ENCODE peak calls at places on chromosomes 1 and 21, in seven cellular contexts. J is adrenal gland; D is aorta; P is effector memory CD4-positive, alpha-beta T cell; C is hepatocyte; H is AG04450; B is IMR-90. Y is an unnamed sample. For H3K27me3, the result is how much of the 10 kb centered on the place peaks cover.

GRCh38 chr1:153933420-153933819 is 10.6 kb upstream of the GATAD2B start:
- DNase-seq in J (no peak), D (no peak), P (no peak), C (no peak), H (no peak), B (no peak), Y (peak)

GRCh38 chr21:29164330-29164942 is 34.0 kb downstream of the MAP3K7CL start:
- DNase-seq in J (peak), D (no peak), P (no peak), C (peak), H (no peak), B (peak), Y (no peak)

GRCh38 chr1:116306837-116307442 is 66.1 kb upstream of the ATP1A1 start:
- DNase-seq in J (no peak), D (no peak), P (no peak), C (no peak), H (no peak), B (no peak), Y (no peak)

GRCh38 chr1:38000529-38001453 is 4.5 kb downstream of the FHL3 start:
- DNase-seq in J (peak), D (peak), P (no peak), C (peak), H (peak), B (peak), Y (no peak)

GRCh38 chr1:154434346-154435075 is 29.4 kb downstream of the IL6R start:
- DNase-seq in J (peak), D (peak), P (no peak), C (no peak), H (no peak), B (no peak), Y (no peak)

GRCh38 chr1:11059166-11059989 is 440 bp downstream of the SRM start:
- DNase-seq in J (no peak), D (no peak), P (no peak), C (no peak), H (no peak), B (no peak), Y (no peak)

GRCh38 chr1:160629286-160630210 is 17.3 kb downstream of the SLAMF1 start:
- DNase-seq in J (peak), D (peak), P (peak), C (peak), H (no peak), B (no peak), Y (peak)

GRCh38 chr1:23558140-23558871 is 995 bp downstream of the ID3 start:
- DNase-seq in J (peak), D (peak), P (peak), C (peak), H (no peak), B (peak), Y (no peak)

GRCh38 chr1:56551691-56552090 is 27.7 kb downstream of the PLPP3 start:
- DNase-seq in J (no peak), D (no peak), P (no peak), C (no peak), H (no peak), B (no peak), Y (no peak)

GRCh38 chr1:7175507-7175906 is 390.3 kb downstream of the CAMTA1 start:
- DNase-seq in J (no peak), D (no peak), P (no peak), C (no peak), H (no peak), B (no peak), Y (no peak)

GRCh38 chr1:107274227-107274626 is 133.4 kb downstream of the NTNG1 start:
- DNase-seq in J (no peak), D (no peak), P (no peak), C (no peak), H (no peak), B (no peak), Y (no peak)

GRCh38 chr1:165851034-165851658 is 23.7 kb downstream of the UCK2 start:
- DNase-seq in J (no peak), D (no peak), P (no peak), C (no peak), H (no peak), B (peak), Y (no peak)

GRCh38 chr1:173478099-173478555 is 992 bp downstream of the PRDX6 start:
- DNase-seq in J (peak), D (peak), P (no peak), C (peak), H (no peak), B (peak), Y (no peak)

GRCh38 chr1:208083016-208083714 is 161.0 kb downstream of the PLXNA2 start:
- DNase-seq in J (no peak), D (no peak), P (no peak), C (no peak), H (no peak), B (no peak), Y (no peak)

GRCh38 chr1:92655197-92655801 is 129.6 kb downstream of the EVI5 start:
- DNase-seq in J (no peak), D (no peak), P (no peak), C (no peak), H (no peak), B (no peak), Y (no peak)

GRCh38 chr1:229897540-229897939 is 169.5 kb upstream of the GALNT2 start:
- DNase-seq in J (no peak), D (no peak), P (no peak), C (no peak), H (no peak), B (no peak), Y (no peak)

GRCh38 chr1:89566761-89567174 is 42.1 kb downstream of the LRRC8B start:
- DNase-seq in J (peak), D (peak), P (no peak), C (peak), H (no peak), B (peak), Y (no peak)

GRCh38 chr1:107750364-107750959 is 214.5 kb downstream of the VAV3 start:
- DNase-seq in J (peak), D (peak), P (no peak), C (peak), H (peak), B (peak), Y (peak)

GRCh38 chr1:111604931-111605330 is 14.7 kb upstream of the RAP1A start:
- DNase-seq in J (no peak), D (no peak), P (no peak), C (no peak), H (no peak), B (peak), Y (no peak)

GRCh38 chr1:115679141-115679611 is 37.4 kb downstream of the VANGL1 start:
- DNase-seq in J (peak), D (peak), P (no peak), C (peak), H (peak), B (peak), Y (no peak)

GRCh38 chr21:46089285-46089684 is 8.6 kb upstream of the COL6A2 start:
- DNase-seq in J (no peak), D (no peak), P (no peak), C (no peak), H (no peak), B (no peak), Y (no peak)

GRCh38 chr1:1470626-1471388 is 758 bp upstream of the ATAD3B start:
- DNase-seq in J (no peak), D (no peak), P (no peak), C (peak), H (no peak), B (no peak), Y (no peak)

GRCh38 chr1:93463960-93464359 is 16.0 kb downstream of the FNBP1L start:
- DNase-seq in J (no peak), D (no peak), P (no peak), C (no peak), H (no peak), B (peak), Y (no peak)

GRCh38 chr1:188062456-188062855 is 1233.7 kb downstream of the PLA2G4A start:
- DNase-seq in J (no peak), D (no peak), P (no peak), C (no peak), H (no peak), B (peak), Y (no peak)

GRCh38 chr21:42031816-42032215 is 21.7 kb upstream of the ZBTB21 start:
- DNase-seq in J (no peak), D (no peak), P (no peak), C (no peak), H (no peak), B (no peak), Y (no peak)

GRCh38 chr21:26956216-26956615 is 10.7 kb downstream of the ADAMTS5 start:
- DNase-seq in J (no peak), D (no peak), P (no peak), C (no peak), H (no peak), B (no peak), Y (no peak)

GRCh38 chr1:12734651-12735050 is 11.3 kb upstream of the CFAP107 start:
- DNase-seq in J (no peak), D (no peak), P (no peak), C (no peak), H (no peak), B (no peak), Y (no peak)

GRCh38 chr1:6782151-6782550 is 3.1 kb upstream of the CAMTA1 start:
- DNase-seq in J (no peak), D (no peak), P (no peak), C (no peak), H (no peak), B (no peak), Y (no peak)

GRCh38 chr21:26837539-26837938 is 7.7 kb downstream of the ADAMTS1 start:
- DNase-seq in J (no peak), D (no peak), P (no peak), C (no peak), H (no peak), B (no peak), Y (no peak)

GRCh38 chr21:42685036-42685435 is 31.6 kb downstream of the PDE9A start:
- DNase-seq in J (no peak), D (peak), P (no peak), C (no peak), H (no peak), B (no peak), Y (no peak)

GRCh38 chr1:173009597-173009996 is 41.1 kb downstream of the TNFSF18 start:
- DNase-seq in J (peak), D (peak), P (no peak), C (no peak), H (no peak), B (no peak), Y (no peak)

GRCh38 chr1:169151338-169151837 is 44.9 kb downstream of the ATP1B1 start:
- DNase-seq in J (no peak), D (no peak), P (no peak), C (no peak), H (no peak), B (no peak), Y (no peak)

GRCh38 chr1:16143566-16144324 is 12.1 kb downstream of the EPHA2 start:
- DNase-seq in J (no peak), D (no peak), P (no peak), C (peak), H (no peak), B (no peak), Y (no peak)

GRCh38 chr1:219413523-219413922 is 199.4 kb downstream of the ZC3H11B start:
- DNase-seq in J (no peak), D (no peak), P (no peak), C (no peak), H (no peak), B (no peak), Y (no peak)

GRCh38 chr1:235649722-235650163 is at the start of gene GNG4:
- DNase-seq in J (no peak), D (no peak), P (no peak), C (peak), H (no peak), B (no peak), Y (no peak)

GRCh38 chr1:5977494-5978444 is 14.5 kb downstream of the NPHP4 start:
- DNase-seq in J (no peak), D (no peak), P (no peak), C (no peak), H (no peak), B (no peak), Y (no peak)

DNA sequence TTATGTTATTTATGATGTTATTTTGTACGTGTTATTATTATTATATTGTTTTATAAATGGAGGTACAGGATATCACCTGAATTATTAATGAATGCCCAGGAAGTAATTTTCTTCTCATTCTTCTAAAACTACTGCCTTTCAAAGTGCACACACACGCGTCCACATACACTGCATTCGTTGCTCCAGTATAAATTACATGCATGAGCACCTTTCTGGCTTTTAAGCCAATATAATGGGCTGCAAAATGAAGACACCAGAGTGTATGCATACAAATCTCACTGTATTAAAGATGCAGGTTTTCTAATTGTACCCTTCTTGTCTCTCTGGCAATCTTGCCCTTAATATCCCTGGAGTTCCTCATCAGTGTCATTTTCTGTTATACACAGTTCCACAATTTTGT is 6.9 kb downstream of the RGS4 start:
- DNase-seq in J (no peak), D (no peak), P (no peak), C (no peak), H (no peak), B (no peak), Y (no peak)
- H3K4me3 ChIP-seq in J (no peak), D (no peak), P (no peak), C (no peak), H (no peak), B (no peak), Y (no peak)

GRCh38 chr1:234620786-234621468 is 10.9 kb upstream of the IRF2BP2 start:
- DNase-seq in J (no peak), D (no peak), P (no peak), C (no peak), H (no peak), B (no peak), Y (no peak)

GRCh38 chr1:234619794-234620247 is 9.8 kb upstream of the IRF2BP2 start:
- DNase-seq in J (no peak), D (no peak), P (no peak), C (no peak), H (no peak), B (no peak), Y (no peak)

GRCh38 chr1:234619071-234619480 is 9.1 kb upstream of the IRF2BP2 start:
- DNase-seq in J (no peak), D (no peak), P (no peak), C (no peak), H (no peak), B (peak), Y (no peak)

GRCh38 chr1:234621657-234622335 is 11.8 kb upstream of the IRF2BP2 start:
- DNase-seq in J (no peak), D (no peak), P (no peak), C (no peak), H (no peak), B (peak), Y (no peak)

GRCh38 chr1:234620272-234620711 is 10.3 kb upstream of the IRF2BP2 start:
- DNase-seq in J (no peak), D (no peak), P (no peak), C (no peak), H (no peak), B (no peak), Y (no peak)
- H3K27ac ChIP-seq in J (no peak), D (no peak), P (no peak), C (peak), H (no peak), B (no peak), Y (no peak)

GRCh38 chr1:226548281-226549093 is at the start of gene STUM:
- DNase-seq in J (no peak), D (no peak), P (no peak), C (peak), H (no peak), B (peak), Y (no peak)
- H3K27me3 ChIP-seq in J (under half), D (under half), P (under half), C (under half), H (under half), B (half or more), Y (under half)

GRCh38 chr1:171160611-171161354 is 24.3 kb upstream of the FMO2 start:
- DNase-seq in J (no peak), D (no peak), P (no peak), C (peak), H (no peak), B (no peak), Y (no peak)
- H3K4me3 ChIP-seq in J (no peak), D (no peak), P (no peak), C (no peak), H (no peak), B (no peak), Y (no peak)

GRCh38 chr21:33229099-33229775 is 501 bp upstream of the IFNAR2 start:
- DNase-seq in J (no peak), D (no peak), P (no peak), C (no peak), H (no peak), B (no peak), Y (no peak)

GRCh38 chr21:33231526-33231925 is 1.8 kb downstream of the IFNAR2 start:
- DNase-seq in J (no peak), D (no peak), P (no peak), C (no peak), H (no peak), B (no peak), Y (no peak)

GRCh38 chr21:33230518-33231324 is 983 bp downstream of the IFNAR2 start:
- DNase-seq in J (peak), D (peak), P (peak), C (peak), H (no peak), B (peak), Y (peak)

GRCh38 chr21:33229776-33230517 is at the start of gene IFNAR2:
- DNase-seq in J (peak), D (peak), P (peak), C (peak), H (no peak), B (peak), Y (peak)

GRCh38 chr21:33228455-33228854 is 1.3 kb upstream of the IFNAR2 start:
- DNase-seq in J (no peak), D (peak), P (no peak), C (no peak), H (no peak), B (no peak), Y (no peak)
- H3K27ac ChIP-seq in J (no peak), D (no peak), P (no peak), C (no peak), H (no peak), B (no peak), Y (no peak)

GRCh38 chr1:61271412-61271789 is 189.0 kb downstream of the NFIA start:
- DNase-seq in J (no peak), D (no peak), P (no peak), C (no peak), H (no peak), B (no peak), Y (no peak)
- H3K27me3 ChIP-seq in J (under half), D (under half), P (under half), C (under half), H (under half), B (under half), Y (under half)

DNA sequence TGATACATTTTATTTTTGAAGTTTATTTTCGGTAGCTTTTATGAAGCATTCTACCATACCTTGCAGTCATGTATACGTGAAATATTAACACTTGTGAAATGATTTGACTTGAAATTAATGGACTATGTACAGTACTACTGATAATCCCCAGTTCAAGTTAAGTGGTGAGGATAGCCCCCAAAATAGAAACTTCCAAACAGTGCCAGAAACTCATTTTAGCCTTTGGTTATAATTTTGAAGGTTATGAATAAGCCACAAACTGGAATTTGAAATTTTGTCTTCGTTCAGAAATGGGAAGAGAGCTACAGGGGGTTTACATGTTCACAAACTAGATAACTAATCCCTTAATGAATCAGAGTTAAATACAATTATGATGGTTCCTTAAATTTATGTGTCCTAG is 1.5 kb upstream of the HNRNPU start:
- DNase-seq in J (no peak), D (no peak), P (no peak), C (no peak), H (no peak), B (no peak), Y (no peak)
- H3K4me3 ChIP-seq in J (no peak), D (no peak), P (no peak), C (no peak), H (no peak), B (no peak), Y (no peak)

DNA sequence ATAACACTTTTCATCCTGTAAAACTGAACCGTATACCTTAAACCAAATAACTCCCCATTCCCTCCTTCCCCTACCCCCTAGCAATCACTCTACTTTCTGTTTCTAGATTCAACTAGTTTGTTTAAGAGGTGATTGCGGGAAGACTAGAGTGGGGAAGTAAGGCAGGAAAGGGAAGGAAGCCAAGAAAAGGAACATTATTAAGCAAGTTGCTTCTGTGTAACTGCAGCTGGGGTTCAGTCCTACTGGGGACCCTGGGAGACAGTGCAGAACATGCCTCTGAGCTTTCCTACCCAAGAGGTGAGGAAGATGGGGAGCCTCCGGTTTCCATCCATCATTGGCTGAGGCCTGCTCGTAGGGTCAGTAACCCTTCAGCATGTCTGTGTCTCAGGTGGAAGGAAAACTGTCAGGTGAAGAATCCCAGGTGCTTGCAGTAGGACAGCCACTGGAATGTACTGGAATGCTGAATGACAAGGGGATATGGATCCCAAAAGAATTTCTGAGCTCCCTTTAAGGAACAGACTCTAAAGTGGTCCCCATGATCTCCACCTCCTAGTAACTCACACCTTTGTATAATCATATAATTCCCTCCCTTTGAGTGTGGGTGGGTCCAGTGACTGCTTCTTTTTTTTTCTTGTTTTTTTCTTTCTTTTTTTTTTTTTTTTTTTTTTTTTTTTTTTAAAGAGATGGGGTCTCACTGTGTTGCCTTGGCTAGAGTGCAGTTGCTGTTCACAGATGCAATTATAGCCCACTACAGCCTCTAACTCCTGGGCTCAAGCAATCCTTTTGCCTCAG is 28.7 kb upstream of the H3-3A start:
- DNase-seq in J (no peak), D (no peak), P (no peak), C (no peak), H (no peak), B (no peak), Y (no peak)
- H3K27ac ChIP-seq in J (peak), D (no peak), P (no peak), C (peak), H (peak), B (no peak), Y (no peak)

Y was measured in CD8-positive, alpha-beta memory T cell.